ENCODE peak calls at places on chromosomes 11 and 22, in five cellular contexts. H is COR-L47, E is left ventricle myocardium inferior, D is IMR-90, L is upper lobe of right lung. Y is an unnamed sample.

GRCh38 chr11:56841210-56841810 is 92.8 kb upstream of the OR9G4 start:
- DNase-seq in E (no peak), D (peak), H (peak), L (no peak), Y (no peak)

GRCh38 chr11:75308116-75308515 is 43.3 kb downstream of the ARRB1 start:
- DNase-seq in L (no peak), E (no peak), H (no peak), D (no peak), Y (peak)

GRCh38 chr11:134439181-134439580 is 27.1 kb upstream of the B3GAT1 start:
- DNase-seq in H (no peak), D (no peak), E (no peak), L (no peak), Y (no peak)

GRCh38 chr11:112024178-112024777 is 930 bp upstream of the DLAT start:
- DNase-seq in E (no peak), H (no peak), L (no peak), D (no peak), Y (no peak)

GRCh38 chr11:79045811-79046304 is 395.0 kb downstream of the TENM4 start:
- DNase-seq in H (no peak), D (peak), E (no peak), L (no peak), Y (peak)

GRCh38 chr11:128807909-128808308 is 59.2 kb downstream of the KCNJ1 start:
- DNase-seq in H (no peak), L (no peak), D (no peak), E (no peak), Y (no peak)

GRCh38 chr11:67545280-67545679 is 22.0 kb upstream of the CABP2 start:
- DNase-seq in E (peak), H (no peak), L (no peak), D (no peak), Y (peak)

GRCh38 chr22:35830305-35830704 is 112.6 kb downstream of the APOL5 start:
- DNase-seq in L (no peak), D (no peak), H (no peak), E (no peak), Y (no peak)

GRCh38 chr22:22657712-22658111 is 13.3 kb downstream of the GGTLC2 start:
- DNase-seq in D (no peak), E (no peak), L (no peak), H (no peak), Y (no peak)

GRCh38 chr11:112297248-112297866 is 36.7 kb upstream of the PLET1 start:
- DNase-seq in D (no peak), E (no peak), L (no peak), H (no peak), Y (no peak)

GRCh38 chr11:123173040-123173855 is 21.8 kb downstream of the CLMP start:
- DNase-seq in D (peak), H (no peak), L (no peak), E (no peak), Y (no peak)

GRCh38 chr22:42468841-42469240 is 36.6 kb upstream of the NFAM1 start:
- DNase-seq in L (no peak), D (peak), H (no peak), E (no peak), Y (no peak)

GRCh38 chr11:74255741-74256369 is 55.6 kb downstream of the P4HA3 start:
- DNase-seq in L (no peak), D (peak), H (peak), E (no peak), Y (peak)

GRCh38 chr22:23065069-23065451 is 5.3 kb upstream of the GNAZ start:
- DNase-seq in E (no peak), D (no peak), H (no peak), L (peak), Y (no peak)

GRCh38 chr11:30926130-30926529 is 340.0 kb upstream of the MPPED2 start:
- DNase-seq in E (no peak), D (no peak), H (no peak), L (no peak), Y (no peak)

GRCh38 chr11:61791737-61792309 is 576 bp downstream of the TMEM258 start:
- DNase-seq in D (peak), L (no peak), E (peak), H (peak), Y (peak)

GRCh38 chr11:30984442-30984816 is 385.1 kb downstream of the DCDC1 start:
- DNase-seq in D (peak), E (no peak), L (no peak), H (no peak), Y (no peak)

GRCh38 chr11:10688401-10688800 is 5.2 kb downstream of the IRAG1 start:
- DNase-seq in D (peak), H (no peak), L (no peak), E (no peak), Y (no peak)

GRCh38 chr11:71582309-71582895 is at the start of gene KRTAP5-11:
- DNase-seq in H (no peak), L (no peak), D (no peak), E (no peak), Y (no peak)

GRCh38 chr11:45450189-45450588 is 164.0 kb upstream of the SYT13 start:
- DNase-seq in L (no peak), D (peak), H (no peak), E (no peak), Y (no peak)

GRCh38 chr11:61149624-61150615 is 11.3 kb downstream of the VPS37C start:
- DNase-seq in H (no peak), E (no peak), D (peak), L (peak), Y (no peak)

GRCh38 chr11:46896719-46897406 is 21.5 kb downstream of the LRP4 start:
- DNase-seq in D (peak), L (no peak), H (peak), E (no peak), Y (no peak)

GRCh38 chr11:128448981-128449713 is 138.2 kb downstream of the ETS1 start:
- DNase-seq in D (no peak), L (no peak), H (no peak), E (no peak), Y (no peak)

GRCh38 chr11:118051611-118052461 is 25.0 kb upstream of the TMPRSS4 start:
- DNase-seq in H (no peak), L (no peak), D (no peak), E (no peak), Y (no peak)